ENCODE peak calls at places on chromosomes 1 and 21, in ten cellular contexts. Z, M, D, K, G, Q, U, R, W and O are unnamed samples.

GRCh38 chr1:58739851-58740466 is 40.1 kb upstream of the MYSM1 start:
- DNase-seq in Z (peak), M (peak), D (no peak), K (no peak), G (peak), Q (peak), U (peak), R (no peak), W (peak), O (peak)

GRCh38 chr1:78519446-78519845 is 28.7 kb downstream of the PTGFR start:
- DNase-seq in Z (no peak), M (no peak), D (no peak), K (no peak), G (no peak), Q (peak), U (no peak), R (no peak), W (no peak), O (no peak)

GRCh38 chr1:87888456-87888855 is 559.8 kb downstream of the LMO4 start:
- DNase-seq in Z (peak), M (no peak), D (no peak), K (peak), G (no peak), Q (peak), U (no peak), R (no peak), W (no peak), O (no peak)

GRCh38 chr21:34626131-34626530 is 11.2 kb upstream of the RCAN1 start:
- DNase-seq in Z (no peak), M (no peak), D (no peak), K (no peak), G (no peak), Q (no peak), U (no peak), R (no peak), W (no peak), O (no peak)

GRCh38 chr1:230853736-230854135 is 14.6 kb downstream of the C1orf198 start:
- DNase-seq in Z (no peak), M (no peak), D (no peak), K (no peak), G (no peak), Q (no peak), U (no peak), R (no peak), W (no peak), O (no peak)

GRCh38 chr21:34986561-34987533 is 62.3 kb downstream of the RUNX1 start:
- DNase-seq in Z (no peak), M (no peak), D (no peak), K (no peak), G (no peak), Q (peak), U (peak), R (no peak), W (peak), O (no peak)

GRCh38 chr1:24828887-24829192 is 83.6 kb downstream of the CLIC4 start:
- DNase-seq in Z (no peak), M (no peak), D (no peak), K (no peak), G (peak), Q (no peak), U (no peak), R (no peak), W (no peak), O (no peak)

GRCh38 chr1:167003711-167004110 is 14.6 kb downstream of the MAEL start:
- DNase-seq in Z (no peak), M (no peak), D (no peak), K (no peak), G (no peak), Q (no peak), U (peak), R (no peak), W (no peak), O (no peak)

GRCh38 chr21:29418813-29419212 is 120.1 kb downstream of the BACH1 start:
- DNase-seq in Z (no peak), M (no peak), D (no peak), K (no peak), G (no peak), Q (no peak), U (no peak), R (no peak), W (peak), O (no peak)

GRCh38 chr1:197595244-197595904 is 179.9 kb downstream of the DENND1B start:
- DNase-seq in Z (no peak), M (no peak), D (no peak), K (no peak), G (no peak), Q (no peak), U (no peak), R (no peak), W (no peak), O (peak)

GRCh38 chr1:222754386-222755139 is 17.6 kb downstream of the FAM177B start:
- DNase-seq in Z (peak), M (no peak), D (peak), K (peak), G (no peak), Q (peak), U (peak), R (no peak), W (no peak), O (peak)

GRCh38 chr1:228147768-228148167 is 2.0 kb upstream of the GJC2 start:
- DNase-seq in Z (no peak), M (no peak), D (no peak), K (no peak), G (peak), Q (no peak), U (no peak), R (peak), W (no peak), O (no peak)

GRCh38 chr1:85374160-85374559 is 90.8 kb downstream of the DDAH1 start:
- DNase-seq in Z (peak), M (no peak), D (no peak), K (no peak), G (no peak), Q (peak), U (peak), R (no peak), W (no peak), O (no peak)

GRCh38 chr1:203480525-203481084 is 5.0 kb downstream of the PRELP start:
- DNase-seq in Z (peak), M (peak), D (peak), K (peak), G (peak), Q (peak), U (peak), R (peak), W (peak), O (peak)

GRCh38 chr21:17501107-17502006 is 11.5 kb upstream of the CXADR start:
- DNase-seq in Z (peak), M (peak), D (no peak), K (no peak), G (no peak), Q (no peak), U (no peak), R (no peak), W (no peak), O (no peak)

GRCh38 chr1:177927021-177927596 is 42.7 kb downstream of the SEC16B start:
- DNase-seq in Z (no peak), M (no peak), D (no peak), K (peak), G (no peak), Q (peak), U (no peak), R (no peak), W (no peak), O (no peak)

GRCh38 chr21:29149771-29150425 is 19.5 kb downstream of the MAP3K7CL start:
- DNase-seq in Z (no peak), M (no peak), D (no peak), K (no peak), G (no peak), Q (peak), U (no peak), R (no peak), W (no peak), O (no peak)

GRCh38 chr1:234656070-234656875 is 46.3 kb upstream of the IRF2BP2 start:
- DNase-seq in Z (no peak), M (peak), D (no peak), K (no peak), G (no peak), Q (no peak), U (no peak), R (no peak), W (no peak), O (no peak)

GRCh38 chr21:26070822-26071425 is 99.6 kb downstream of the APP start:
- DNase-seq in Z (peak), M (peak), D (no peak), K (peak), G (peak), Q (peak), U (no peak), R (no peak), W (peak), O (no peak)

GRCh38 chr1:218426343-218426657 is 81.2 kb downstream of the TGFB2 start:
- DNase-seq in Z (peak), M (no peak), D (no peak), K (no peak), G (no peak), Q (peak), U (peak), R (no peak), W (no peak), O (no peak)

GRCh38 chr1:212691561-212692071 is 8.0 kb downstream of the BATF3 start:
- DNase-seq in Z (no peak), M (no peak), D (no peak), K (no peak), G (no peak), Q (no peak), U (no peak), R (no peak), W (peak), O (no peak)

GRCh38 chr1:29810121-29811120 is 574.1 kb downstream of the PTPRU start:
- DNase-seq in Z (no peak), M (no peak), D (no peak), K (no peak), G (peak), Q (no peak), U (no peak), R (no peak), W (no peak), O (no peak)

GRCh38 chr1:117821782-117822447 is 107.5 kb downstream of the GDAP2 start:
- DNase-seq in Z (peak), M (no peak), D (no peak), K (peak), G (no peak), Q (peak), U (peak), R (no peak), W (no peak), O (peak)

GRCh38 chr1:228045405-228045804 is 37.1 kb upstream of the ARF1 start:
- DNase-seq in Z (no peak), M (no peak), D (no peak), K (no peak), G (no peak), Q (no peak), U (no peak), R (no peak), W (no peak), O (no peak)

GRCh38 chr1:201505505-201505893 is 1.4 kb downstream of the CSRP1 start:
- DNase-seq in Z (peak), M (peak), D (no peak), K (no peak), G (no peak), Q (peak), U (peak), R (no peak), W (no peak), O (no peak)

GRCh38 chr21:45317401-45318145 is 29.9 kb upstream of the POFUT2 start:
- DNase-seq in Z (peak), M (no peak), D (peak), K (no peak), G (no peak), Q (peak), U (no peak), R (no peak), W (no peak), O (no peak)

GRCh38 chr21:39527664-39528381 is 76.1 kb downstream of the SH3BGR start:
- DNase-seq in Z (no peak), M (peak), D (no peak), K (no peak), G (no peak), Q (no peak), U (peak), R (no peak), W (no peak), O (no peak)

GRCh38 chr1:31793586-31794285 is 22.1 kb downstream of the SPOCD1 start:
- DNase-seq in Z (no peak), M (no peak), D (no peak), K (no peak), G (no peak), Q (no peak), U (no peak), R (no peak), W (no peak), O (no peak)

GRCh38 chr1:44635439-44635838 is 38.8 kb downstream of the TMEM53 start:
- DNase-seq in Z (no peak), M (no peak), D (no peak), K (no peak), G (no peak), Q (no peak), U (no peak), R (no peak), W (no peak), O (no peak)

GRCh38 chr1:98322966-98323365 is 338.6 kb upstream of the SNX7 start:
- DNase-seq in Z (no peak), M (no peak), D (no peak), K (no peak), G (no peak), Q (peak), U (no peak), R (no peak), W (no peak), O (no peak)

GRCh38 chr21:35179990-35180557 is 131.0 kb upstream of the RUNX1 start:
- DNase-seq in Z (no peak), M (no peak), D (no peak), K (no peak), G (no peak), Q (peak), U (peak), R (no peak), W (no peak), O (no peak)

GRCh38 chr1:233361876-233362275 is 34.4 kb downstream of the MAP3K21 start:
- DNase-seq in Z (no peak), M (no peak), D (no peak), K (no peak), G (no peak), Q (no peak), U (no peak), R (no peak), W (no peak), O (no peak)

GRCh38 chr21:41895643-41896493 is 16.7 kb upstream of the PRDM15 start:
- DNase-seq in Z (no peak), M (no peak), D (no peak), K (no peak), G (no peak), Q (no peak), U (no peak), R (no peak), W (peak), O (peak)

GRCh38 chr1:3631865-3632264 is 7.0 kb downstream of the TPRG1L start:
- DNase-seq in Z (no peak), M (no peak), D (no peak), K (no peak), G (no peak), Q (no peak), U (no peak), R (no peak), W (no peak), O (no peak)

GRCh38 chr1:162015196-162015595 is 8.5 kb downstream of the OLFML2B start:
- DNase-seq in Z (no peak), M (no peak), D (no peak), K (no peak), G (no peak), Q (no peak), U (no peak), R (no peak), W (no peak), O (no peak)

GRCh38 chr1:214364335-214364734 is 83.4 kb downstream of the SMYD2 start:
- DNase-seq in Z (no peak), M (no peak), D (peak), K (no peak), G (no peak), Q (no peak), U (no peak), R (no peak), W (no peak), O (no peak)

GRCh38 chr1:204941415-204942338 is 71.0 kb downstream of the NFASC start:
- DNase-seq in Z (peak), M (peak), D (peak), K (peak), G (peak), Q (peak), U (peak), R (peak), W (peak), O (peak)